ENCODE peak calls at places on chromosomes 12 and 14, in four cellular contexts. P is GM12878, H is H1, V is K562. X is an unnamed sample.

GRCh38 chr12:107377596-107378385 is 284.4 kb upstream of the CRY1 start:
- DNase-seq in P (no peak), H (no peak), V (no peak), X (no peak)

GRCh38 chr12:56661560-56661959 is 15.8 kb upstream of the ATP5F1B start:
- DNase-seq in P (no peak), H (no peak), V (no peak), X (no peak)

GRCh38 chr12:130357241-130357640 is 19.6 kb downstream of the PIWIL1 start:
- DNase-seq in P (no peak), H (no peak), V (no peak), X (no peak)

GRCh38 chr12:131923260-131923659 is 5.8 kb upstream of the PUS1 start:
- DNase-seq in P (peak), H (no peak), V (no peak), X (no peak)

GRCh38 chr14:24943024-24943423 is 106.9 kb downstream of the STXBP6 start:
- DNase-seq in P (no peak), H (peak), V (no peak), X (no peak)

GRCh38 chr14:58455593-58456265 is 28.2 kb downstream of the KIAA0586 start:
- DNase-seq in P (no peak), H (peak), V (no peak), X (no peak)

GRCh38 chr12:84276215-84276614 is 636.4 kb downstream of the SLC6A15 start:
- DNase-seq in P (no peak), H (no peak), V (no peak), X (no peak)

GRCh38 chr12:53097207-53097563 is 282 bp upstream of the IGFBP6 start:
- DNase-seq in P (no peak), H (no peak), V (no peak), X (no peak)

GRCh38 chr12:75970310-75970709 is 61.3 kb downstream of the PHLDA1 start:
- DNase-seq in P (no peak), H (no peak), V (no peak), X (no peak)

GRCh38 chr12:52317443-52318052 is 3.6 kb downstream of the KRT83 start:
- DNase-seq in P (no peak), H (no peak), V (no peak), X (no peak)

GRCh38 chr12:48901278-48901677 is 24.0 kb downstream of the FKBP11 start:
- DNase-seq in P (peak), H (no peak), V (no peak), X (no peak)

GRCh38 chr14:29955087-29955486 is 27.4 kb upstream of the PRKD1 start:
- DNase-seq in P (no peak), H (no peak), V (no peak), X (no peak)

GRCh38 chr14:60093606-60094005 is 1.9 kb downstream of the PCNX4 start:
- DNase-seq in P (no peak), H (no peak), V (no peak), X (no peak)

GRCh38 chr12:4307593-4308333 is 13.2 kb upstream of the TIGAR start:
- DNase-seq in P (no peak), H (peak), V (peak), X (peak)

GRCh38 chr14:74505831-74506230 is 12.3 kb downstream of the ISCA2 start:
- DNase-seq in P (no peak), H (no peak), V (no peak), X (no peak)

GRCh38 chr12:100427078-100427477 is 46.6 kb upstream of the NR1H4 start:
- DNase-seq in P (no peak), H (no peak), V (no peak), X (peak)

GRCh38 chr12:52581481-52581880 is 7.8 kb upstream of the KRT74 start:
- DNase-seq in P (no peak), H (no peak), V (no peak), X (no peak)

GRCh38 chr12:54759751-54760150 is 94.6 kb upstream of the MUCL1 start:
- DNase-seq in P (peak), H (peak), V (no peak), X (peak)

GRCh38 chr14:63745858-63746425 is 18.1 kb upstream of the SGPP1 start:
- DNase-seq in P (peak), H (no peak), V (no peak), X (no peak)

GRCh38 chr12:25587346-25587745 is 34.3 kb upstream of the LMNTD1 start:
- DNase-seq in P (no peak), H (no peak), V (no peak), X (no peak)

GRCh38 chr12:25585021-25585523 is 32.0 kb upstream of the LMNTD1 start:
- DNase-seq in P (no peak), H (no peak), V (no peak), X (no peak)

GRCh38 chr12:25590021-25590721 is 37.1 kb upstream of the LMNTD1 start:
- DNase-seq in P (no peak), H (no peak), V (no peak), X (no peak)

GRCh38 chr12:25583545-25583944 is 30.5 kb upstream of the LMNTD1 start:
- DNase-seq in P (no peak), H (peak), V (no peak), X (peak)

GRCh38 chr12:25585662-25586061 is 32.6 kb upstream of the LMNTD1 start:
- DNase-seq in P (no peak), H (no peak), V (no peak), X (no peak)
- TF ChIP-seq EGR1 in P (no peak), H (no peak), V (no peak), X (no peak)

DNA sequence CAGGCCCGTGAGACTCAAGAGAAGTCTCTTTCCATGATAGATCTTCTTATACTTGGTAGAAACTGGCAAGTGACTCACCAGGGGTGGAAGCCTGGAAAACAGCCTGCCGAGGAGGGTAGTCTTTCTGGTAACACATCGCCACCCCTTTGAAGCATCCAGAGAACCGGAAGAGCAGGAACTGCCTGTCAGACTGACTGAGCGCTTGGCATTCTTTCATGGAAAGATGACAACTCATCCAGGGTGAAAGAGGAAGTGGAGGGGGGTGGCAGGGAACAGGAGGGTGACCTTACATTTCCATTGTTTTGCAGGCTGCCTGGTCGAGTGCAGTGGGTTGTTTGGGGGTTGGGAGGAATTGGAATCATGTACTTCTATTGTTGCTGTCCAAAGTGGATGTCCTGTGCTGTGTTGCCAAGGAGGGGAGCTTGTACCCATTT is 34.5 kb downstream of the PRKCH start:
- DNase-seq in P (no peak), H (peak), V (no peak), X (peak)
- TF ChIP-seq EGR1 in P (no peak), H (no peak), V (no peak), X (no peak)

DNA sequence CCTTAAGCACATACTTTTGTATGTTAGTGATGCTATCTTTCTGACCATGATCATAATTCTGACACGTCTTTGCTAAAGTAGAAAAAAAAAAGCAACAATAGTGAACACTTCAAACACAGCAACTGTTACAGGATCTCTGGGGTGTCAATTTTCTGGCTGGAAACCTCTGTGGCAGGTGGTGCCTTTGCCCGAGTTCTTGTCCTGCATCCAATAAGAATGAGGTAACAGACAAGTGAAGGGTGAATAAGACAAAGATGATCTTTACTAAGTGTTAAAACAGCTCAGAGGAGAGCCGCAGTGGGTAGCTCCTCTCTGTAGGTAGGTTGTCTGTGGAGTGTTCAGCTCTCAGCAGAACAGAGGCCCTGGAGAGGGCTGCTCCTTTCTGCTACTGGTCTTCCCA is 20.9 kb upstream of the PLBD1 start:
- DNase-seq in P (no peak), H (no peak), V (no peak), X (no peak)
- TF ChIP-seq EGR1 in P (no peak), H (no peak), V (no peak), X (no peak)

GRCh38 chr14:97412933-97413574 is 615.9 kb downstream of the VRK1 start:
- DNase-seq in P (no peak), H (no peak), V (no peak), X (no peak)

GRCh38 chr14:97414718-97415098 is 617.5 kb downstream of the VRK1 start:
- DNase-seq in P (no peak), H (no peak), V (no peak), X (no peak)

GRCh38 chr14:97415907-97416306 is 618.7 kb downstream of the VRK1 start:
- DNase-seq in P (no peak), H (no peak), V (no peak), X (no peak)

GRCh38 chr14:97411938-97412612 is 614.9 kb downstream of the VRK1 start:
- DNase-seq in P (no peak), H (no peak), V (no peak), X (no peak)

DNA sequence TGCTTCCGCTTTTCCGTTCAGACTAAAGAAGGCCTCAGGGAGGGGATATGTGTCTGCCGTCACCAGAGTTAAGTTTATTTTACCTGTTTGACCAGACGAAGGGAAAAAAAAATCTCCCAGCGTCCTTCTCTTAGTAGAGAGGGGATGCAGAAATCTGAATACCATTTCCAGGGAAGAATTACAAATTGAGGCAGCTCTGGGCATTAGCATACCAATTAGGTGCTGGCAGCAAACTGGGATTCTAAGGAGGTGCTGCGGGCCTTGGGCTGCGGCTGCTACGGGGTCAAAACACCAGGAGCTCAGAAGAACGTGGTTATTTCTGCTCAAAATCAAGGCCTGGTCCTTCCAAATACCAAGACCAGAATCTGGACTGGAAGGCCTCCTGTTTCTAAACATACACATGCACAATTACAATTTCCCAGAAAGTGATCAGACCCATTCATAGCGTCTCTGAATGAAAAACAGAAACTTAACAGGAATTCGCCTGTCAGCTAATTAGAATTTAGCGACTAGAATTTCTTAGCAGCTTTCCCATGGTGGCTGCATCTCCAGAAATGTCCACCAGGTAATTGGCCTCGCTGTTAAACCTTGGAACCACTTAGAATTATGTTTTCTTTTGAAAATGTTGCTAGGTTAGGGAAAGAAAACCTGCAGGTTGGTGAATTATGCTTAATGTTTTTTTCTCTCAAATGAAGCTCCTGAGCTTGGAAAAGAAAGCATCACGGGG is 617.0 kb downstream of the VRK1 start:
- DNase-seq in P (no peak), H (no peak), V (no peak), X (no peak)
- TF ChIP-seq EGR1 in P (no peak), H (no peak), V (no peak), X (no peak)

DNA sequence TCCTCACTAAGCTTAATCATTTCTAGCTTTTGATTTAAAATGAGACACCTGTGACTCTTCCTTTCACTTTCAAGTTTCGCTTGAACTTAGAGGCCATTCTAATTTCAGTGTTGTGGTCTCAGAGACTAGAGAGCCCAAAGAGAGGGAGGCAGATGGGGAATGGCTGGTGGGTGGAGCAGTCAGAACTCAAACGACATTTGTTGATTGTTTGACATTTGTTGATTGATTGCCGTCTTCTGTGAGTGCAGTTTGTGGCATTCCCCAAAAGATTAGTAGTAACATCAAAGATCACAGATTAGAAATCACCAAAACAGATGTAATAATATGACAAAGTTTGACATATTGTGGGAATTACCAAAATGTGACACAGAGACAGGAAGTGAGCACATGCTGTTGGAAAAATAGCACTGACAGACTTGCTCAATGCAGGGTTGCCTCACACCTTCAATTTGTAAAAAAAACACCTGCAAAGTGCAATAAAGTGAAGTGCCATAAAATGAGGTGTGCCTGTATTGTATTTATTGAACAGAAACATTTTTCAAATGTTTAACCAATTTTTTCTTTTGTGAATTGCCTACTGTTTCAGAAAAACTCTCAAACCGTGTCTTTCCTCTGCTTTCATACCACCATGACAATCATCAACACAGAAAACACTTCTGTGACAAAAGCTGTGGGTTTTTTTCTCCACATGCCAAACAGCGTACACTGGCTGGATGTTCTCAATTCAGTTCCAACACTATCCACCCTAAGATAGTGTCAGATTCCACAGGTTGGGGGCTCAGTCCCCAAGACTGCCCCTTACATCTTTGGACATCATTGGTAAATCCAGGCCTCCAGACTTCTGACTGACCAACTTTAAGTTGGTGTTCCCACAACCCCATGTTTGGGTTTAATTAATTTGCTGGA is 376.3 kb upstream of the RGS6 start:
- DNase-seq in P (peak), H (no peak), V (no peak), X (no peak)
- TF ChIP-seq EGR1 in P (no peak), H (no peak), V (no peak), X (no peak)

GRCh38 chr12:2615665-2616387 is 178.9 kb upstream of the FKBP4 start:
- DNase-seq in P (no peak), H (no peak), V (no peak), X (no peak)
- TF ChIP-seq EGR1 in P (no peak), H (no peak), V (no peak), X (no peak)

DNA sequence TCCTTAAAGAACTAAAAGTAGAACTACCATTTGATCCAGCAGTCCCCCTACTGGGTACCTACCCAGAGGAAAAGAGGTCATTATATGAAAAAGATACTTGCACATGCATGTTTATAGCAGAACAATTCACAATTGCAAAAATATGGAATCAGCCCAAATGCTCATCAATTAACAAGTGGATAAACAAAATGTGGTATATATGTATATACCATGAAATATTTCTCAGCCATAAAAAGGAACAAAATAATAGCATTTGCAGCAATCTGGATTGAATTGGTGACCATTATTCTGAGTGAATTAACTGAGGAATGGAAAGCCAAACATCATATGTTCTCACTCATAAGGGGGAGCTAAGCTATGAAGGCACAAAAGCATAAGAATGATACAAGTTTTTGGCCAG is 64.7 kb upstream of the KRAS start:
- DNase-seq in P (no peak), H (no peak), V (no peak), X (no peak)
- TF ChIP-seq EGR1 in P (no peak), H (no peak), V (no peak), X (no peak)

GRCh38 chr14:90500665-90501370 is 104.0 kb downstream of the CALM1 start:
- DNase-seq in P (no peak), H (no peak), V (peak), X (no peak)

GRCh38 chr14:90502760-90503159 is 105.9 kb downstream of the CALM1 start:
- DNase-seq in P (no peak), H (no peak), V (no peak), X (no peak)

GRCh38 chr14:90498198-90498597 is 101.4 kb downstream of the CALM1 start:
- DNase-seq in P (no peak), H (no peak), V (no peak), X (no peak)

GRCh38 chr14:90499121-90499520 is 102.3 kb downstream of the CALM1 start:
- DNase-seq in P (no peak), H (no peak), V (no peak), X (no peak)

GRCh38 chr14:90499908-90500664 is 103.3 kb downstream of the CALM1 start:
- DNase-seq in P (no peak), H (no peak), V (no peak), X (no peak)
- TF ChIP-seq EGR1 in P (no peak), H (no peak), V (no peak), X (no peak)

DNA sequence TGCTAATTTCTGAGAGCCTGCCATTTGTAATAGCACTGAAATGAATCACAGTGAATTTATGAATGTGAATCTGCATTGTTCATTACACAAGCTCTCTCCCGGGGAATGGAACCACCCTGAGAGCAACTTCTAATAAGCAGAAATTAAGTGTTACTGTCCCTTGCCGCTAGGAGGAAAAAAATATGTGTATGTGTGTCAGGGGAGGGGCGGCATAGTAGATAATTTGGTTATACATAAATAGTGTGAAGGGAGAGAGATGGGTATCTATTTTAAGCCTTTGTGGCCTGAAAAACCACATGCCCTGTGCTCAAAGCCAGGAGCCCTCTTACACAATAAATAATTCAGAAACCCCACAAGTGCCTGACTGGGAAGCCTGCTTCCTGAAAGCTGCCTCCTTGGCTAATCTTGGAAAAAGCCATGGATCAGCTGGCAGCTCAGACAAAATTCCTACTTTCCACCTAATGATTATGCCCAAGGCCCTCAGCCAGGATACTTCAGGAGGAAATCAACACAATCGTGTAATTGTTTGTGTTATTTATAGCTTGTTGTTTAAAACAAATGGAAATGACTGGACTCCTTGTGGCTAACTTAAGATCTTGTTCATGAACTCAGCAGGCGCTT is 366.2 kb upstream of the KITLG start:
- DNase-seq in P (no peak), H (no peak), V (no peak), X (peak)
- TF ChIP-seq EGR1 in P (no peak), H (no peak), V (no peak), X (no peak)

GRCh38 chr12:110689601-110690430 is 901 bp upstream of the HVCN1 start:
- DNase-seq in P (peak), H (no peak), V (peak), X (no peak)
- TF ChIP-seq EGR1 in P (no peak), H (no peak), V (no peak), X (no peak)

X was measured in HCT116.